ENCODE peak calls at places on chromosomes 5 and 9, in six cellular contexts. One of them, this sample, is unnamed.

GRCh38 chr5:68193481-68194036 is 22.0 kb upstream of the PIK3R1 start:
- DNase-seq in mammary epithelial cell: peak
- DNase-seq in left ventricle myocardium inferior: no peak
- DNase-seq in ascending aorta: no peak
- DNase-seq in AG10803: no peak
- DNase-seq in fibroblast of lung: no peak
- DNase-seq in this sample: no peak

GRCh38 chr9:116870566-116870965 is 183.5 kb downstream of the TRIM32 start:
- DNase-seq in mammary epithelial cell: peak
- DNase-seq in left ventricle myocardium inferior: no peak
- DNase-seq in ascending aorta: no peak
- DNase-seq in AG10803: no peak
- DNase-seq in fibroblast of lung: no peak
- DNase-seq in this sample: no peak

GRCh38 chr5:9498541-9499497 is 47.1 kb downstream of the SEMA5A start:
- DNase-seq in mammary epithelial cell: peak
- DNase-seq in left ventricle myocardium inferior: no peak
- DNase-seq in ascending aorta: no peak
- DNase-seq in AG10803: no peak
- DNase-seq in fibroblast of lung: peak
- DNase-seq in this sample: peak

GRCh38 chr5:83764101-83764500 is 43.4 kb upstream of the HAPLN1 start:
- DNase-seq in mammary epithelial cell: no peak
- DNase-seq in left ventricle myocardium inferior: no peak
- DNase-seq in ascending aorta: no peak
- DNase-seq in AG10803: peak
- DNase-seq in fibroblast of lung: no peak
- DNase-seq in this sample: no peak

GRCh38 chr5:136132087-136132486 is 558 bp upstream of the SMAD5 start:
- DNase-seq in mammary epithelial cell: no peak
- DNase-seq in left ventricle myocardium inferior: no peak
- DNase-seq in ascending aorta: no peak
- DNase-seq in AG10803: peak
- DNase-seq in fibroblast of lung: no peak
- DNase-seq in this sample: no peak

GRCh38 chr5:44885903-44886302 is 77.2 kb downstream of the MRPS30 start:
- DNase-seq in mammary epithelial cell: peak
- DNase-seq in left ventricle myocardium inferior: no peak
- DNase-seq in ascending aorta: no peak
- DNase-seq in AG10803: no peak
- DNase-seq in fibroblast of lung: peak
- DNase-seq in this sample: no peak

GRCh38 chr9:85743290-85744128 is 1.8 kb upstream of the AGTPBP1 start:
- DNase-seq in mammary epithelial cell: peak
- DNase-seq in left ventricle myocardium inferior: no peak
- DNase-seq in ascending aorta: no peak
- DNase-seq in AG10803: peak
- DNase-seq in fibroblast of lung: peak
- DNase-seq in this sample: peak

GRCh38 chr5:75734913-75735789 is 17.9 kb upstream of the POC5 start:
- DNase-seq in mammary epithelial cell: peak
- DNase-seq in left ventricle myocardium inferior: peak
- DNase-seq in ascending aorta: no peak
- DNase-seq in AG10803: peak
- DNase-seq in fibroblast of lung: no peak
- DNase-seq in this sample: peak

GRCh38 chr9:15146121-15146820 is 160.7 kb downstream of the TTC39B start:
- DNase-seq in mammary epithelial cell: no peak
- DNase-seq in left ventricle myocardium inferior: no peak
- DNase-seq in ascending aorta: no peak
- DNase-seq in AG10803: no peak
- DNase-seq in fibroblast of lung: no peak
- DNase-seq in this sample: no peak

GRCh38 chr9:123387686-123388085 is 31.7 kb downstream of the CRB2 start:
- DNase-seq in mammary epithelial cell: no peak
- DNase-seq in left ventricle myocardium inferior: no peak
- DNase-seq in ascending aorta: no peak
- DNase-seq in AG10803: no peak
- DNase-seq in fibroblast of lung: no peak
- DNase-seq in this sample: no peak

GRCh38 chr5:150174285-150174684 is 7.7 kb downstream of the CDX1 start:
- DNase-seq in mammary epithelial cell: no peak
- DNase-seq in left ventricle myocardium inferior: no peak
- DNase-seq in ascending aorta: no peak
- DNase-seq in AG10803: no peak
- DNase-seq in fibroblast of lung: no peak
- DNase-seq in this sample: no peak

DNA sequence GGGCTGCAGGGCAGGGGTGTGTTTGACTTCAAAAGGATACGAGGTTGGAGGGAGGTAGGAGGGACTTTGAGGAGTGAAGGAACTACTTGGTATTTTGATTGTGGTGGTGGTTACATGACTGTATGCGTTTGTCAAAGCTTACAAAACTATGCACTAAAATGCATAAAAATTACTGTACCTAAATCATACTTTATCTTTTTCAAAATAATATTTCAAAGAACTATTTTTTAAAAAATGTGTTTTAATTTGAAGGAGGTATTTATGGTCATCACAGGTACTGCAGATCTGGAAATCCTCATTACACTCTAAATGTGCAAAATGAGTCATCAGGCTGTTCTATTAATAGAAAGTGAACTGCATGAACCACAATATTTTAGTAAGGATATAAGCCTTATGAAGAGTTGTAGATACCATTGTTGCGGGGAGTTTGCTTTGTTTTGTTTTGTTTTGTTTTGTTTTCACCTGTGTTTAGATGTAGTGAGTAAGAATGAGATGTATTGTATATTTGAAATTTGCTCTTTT is 116.9 kb downstream of the ARRDC3 start:
- DNase-seq in mammary epithelial cell: peak
- DNase-seq in left ventricle myocardium inferior: no peak
- DNase-seq in ascending aorta: no peak
- DNase-seq in AG10803: peak
- DNase-seq in fibroblast of lung: peak
- DNase-seq in this sample: peak
- TF ChIP-seq CTCF in mammary epithelial cell: peak
- TF ChIP-seq CTCF in left ventricle myocardium inferior: peak
- TF ChIP-seq CTCF in ascending aorta: no peak
- TF ChIP-seq CTCF in AG10803: peak
- TF ChIP-seq CTCF in fibroblast of lung: no peak
- TF ChIP-seq CTCF in this sample: no peak

DNA sequence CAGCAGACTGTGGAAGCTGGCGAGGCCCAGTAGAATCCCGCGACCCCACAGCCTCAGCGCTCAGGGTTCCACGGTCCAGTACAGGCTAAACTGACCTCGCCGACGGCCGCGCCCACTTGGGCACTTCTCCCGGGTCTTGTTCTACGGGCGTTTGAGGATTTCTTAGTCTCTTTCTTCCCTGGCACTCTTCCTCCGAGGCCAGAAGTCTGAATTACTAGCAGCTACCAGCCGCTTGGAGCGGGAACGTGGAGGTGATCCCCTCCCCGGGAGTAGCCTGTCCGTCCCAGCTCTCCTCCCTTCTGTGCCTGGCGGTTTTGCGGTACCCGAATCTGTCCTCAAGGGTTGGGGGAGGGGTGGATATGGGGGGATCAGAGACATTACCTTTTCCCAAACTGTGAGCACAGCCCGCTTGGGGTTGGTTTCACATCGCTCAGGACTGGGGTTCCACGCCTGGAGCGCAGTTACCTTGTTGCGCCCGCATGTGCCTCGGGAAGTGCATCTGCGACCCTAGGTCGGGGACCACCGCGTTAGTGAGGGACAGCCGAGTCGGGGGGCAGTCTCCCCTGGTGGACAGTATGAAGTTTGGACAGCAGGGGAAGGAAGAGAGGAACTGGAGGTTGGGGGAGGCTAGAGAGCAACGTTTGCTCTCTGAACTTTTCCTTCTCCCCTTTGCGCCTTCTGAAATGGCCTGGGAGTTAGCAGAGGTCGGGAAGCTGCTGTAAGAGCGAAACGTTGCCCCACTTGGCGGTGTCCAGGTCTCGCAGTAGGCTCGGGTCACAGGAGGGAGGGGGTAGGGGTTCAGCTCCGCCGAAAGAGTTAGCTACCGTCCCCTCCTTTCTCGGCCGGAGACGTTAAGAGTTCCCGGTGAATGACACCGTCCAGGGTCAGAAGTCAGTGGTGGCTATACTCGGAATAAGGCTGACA is 190.8 kb downstream of the MEF2C start:
- DNase-seq in mammary epithelial cell: no peak
- DNase-seq in left ventricle myocardium inferior: no peak
- DNase-seq in ascending aorta: no peak
- DNase-seq in AG10803: no peak
- DNase-seq in fibroblast of lung: no peak
- DNase-seq in this sample: no peak
- H3K4me3 ChIP-seq in mammary epithelial cell: no peak
- H3K4me3 ChIP-seq in left ventricle myocardium inferior: peak
- H3K4me3 ChIP-seq in ascending aorta: peak
- H3K4me3 ChIP-seq in AG10803: peak
- H3K4me3 ChIP-seq in fibroblast of lung: peak
- H3K4me3 ChIP-seq in this sample: peak

GRCh38 chr9:126295936-126296600 is 30.6 kb upstream of the MVB12B start:
- DNase-seq in mammary epithelial cell: peak
- DNase-seq in left ventricle myocardium inferior: no peak
- DNase-seq in ascending aorta: no peak
- DNase-seq in AG10803: no peak
- DNase-seq in fibroblast of lung: no peak
- DNase-seq in this sample: no peak
- TF ChIP-seq CTCF in mammary epithelial cell: no peak
- TF ChIP-seq CTCF in left ventricle myocardium inferior: no peak
- TF ChIP-seq CTCF in ascending aorta: no peak
- TF ChIP-seq CTCF in AG10803: no peak
- TF ChIP-seq CTCF in fibroblast of lung: no peak
- TF ChIP-seq CTCF in this sample: no peak

GRCh38 chr5:139063664-139064054 is 134.5 kb downstream of the SIL1 start:
- DNase-seq in mammary epithelial cell: no peak
- DNase-seq in left ventricle myocardium inferior: no peak
- DNase-seq in ascending aorta: no peak
- DNase-seq in AG10803: no peak
- DNase-seq in fibroblast of lung: no peak
- DNase-seq in this sample: no peak

GRCh38 chr5:139064613-139065012 is 133.6 kb downstream of the SIL1 start:
- DNase-seq in mammary epithelial cell: peak
- DNase-seq in left ventricle myocardium inferior: no peak
- DNase-seq in ascending aorta: no peak
- DNase-seq in AG10803: no peak
- DNase-seq in fibroblast of lung: no peak
- DNase-seq in this sample: no peak

GRCh38 chr5:139068060-139068459 is 130.1 kb downstream of the SIL1 start:
- DNase-seq in mammary epithelial cell: no peak
- DNase-seq in left ventricle myocardium inferior: no peak
- DNase-seq in ascending aorta: no peak
- DNase-seq in AG10803: no peak
- DNase-seq in fibroblast of lung: no peak
- DNase-seq in this sample: no peak

GRCh38 chr5:139065296-139065695 is 132.9 kb downstream of the SIL1 start:
- DNase-seq in mammary epithelial cell: no peak
- DNase-seq in left ventricle myocardium inferior: no peak
- DNase-seq in ascending aorta: no peak
- DNase-seq in AG10803: no peak
- DNase-seq in fibroblast of lung: no peak
- DNase-seq in this sample: no peak

GRCh38 chr5:139068494-139069152 is 129.5 kb downstream of the SIL1 start:
- DNase-seq in mammary epithelial cell: no peak
- DNase-seq in left ventricle myocardium inferior: no peak
- DNase-seq in ascending aorta: no peak
- DNase-seq in AG10803: no peak
- DNase-seq in fibroblast of lung: no peak
- DNase-seq in this sample: no peak
- H3K4me3 ChIP-seq in mammary epithelial cell: no peak
- H3K4me3 ChIP-seq in left ventricle myocardium inferior: no peak
- H3K4me3 ChIP-seq in ascending aorta: no peak
- H3K4me3 ChIP-seq in AG10803: no peak
- H3K4me3 ChIP-seq in fibroblast of lung: no peak
- H3K4me3 ChIP-seq in this sample: no peak

GRCh38 chr9:121296213-121297127 is 28.5 kb downstream of the GSN start:
- DNase-seq in mammary epithelial cell: no peak
- DNase-seq in left ventricle myocardium inferior: no peak
- DNase-seq in ascending aorta: no peak
- DNase-seq in AG10803: no peak
- DNase-seq in fibroblast of lung: no peak
- DNase-seq in this sample: no peak
- TF ChIP-seq CTCF in mammary epithelial cell: no peak
- TF ChIP-seq CTCF in left ventricle myocardium inferior: no peak
- TF ChIP-seq CTCF in ascending aorta: no peak
- TF ChIP-seq CTCF in AG10803: no peak
- TF ChIP-seq CTCF in fibroblast of lung: no peak
- TF ChIP-seq CTCF in this sample: no peak

GRCh38 chr5:79845448-79846197 is 145.4 kb downstream of the MTX3 start:
- DNase-seq in mammary epithelial cell: peak
- DNase-seq in left ventricle myocardium inferior: no peak
- DNase-seq in ascending aorta: no peak
- DNase-seq in AG10803: peak
- DNase-seq in fibroblast of lung: peak
- DNase-seq in this sample: peak
- H3K4me3 ChIP-seq in mammary epithelial cell: no peak
- H3K4me3 ChIP-seq in left ventricle myocardium inferior: no peak
- H3K4me3 ChIP-seq in ascending aorta: no peak
- H3K4me3 ChIP-seq in AG10803: peak
- H3K4me3 ChIP-seq in fibroblast of lung: no peak
- H3K4me3 ChIP-seq in this sample: no peak

GRCh38 chr9:133347985-133348762 is at the start of the genes MED22 and RPL7A:
- DNase-seq in mammary epithelial cell: peak
- DNase-seq in left ventricle myocardium inferior: peak
- DNase-seq in ascending aorta: peak
- DNase-seq in AG10803: peak
- DNase-seq in fibroblast of lung: peak
- DNase-seq in this sample: peak

GRCh38 chr9:133346021-133346713 is 1.8 kb downstream of the MED22 start:
- DNase-seq in mammary epithelial cell: no peak
- DNase-seq in left ventricle myocardium inferior: no peak
- DNase-seq in ascending aorta: no peak
- DNase-seq in AG10803: no peak
- DNase-seq in fibroblast of lung: no peak
- DNase-seq in this sample: no peak

GRCh38 chr9:133345596-133345995 is 2.3 kb downstream of the MED22 start:
- DNase-seq in mammary epithelial cell: no peak
- DNase-seq in left ventricle myocardium inferior: no peak
- DNase-seq in ascending aorta: no peak
- DNase-seq in AG10803: no peak
- DNase-seq in fibroblast of lung: no peak
- DNase-seq in this sample: no peak

GRCh38 chr9:133348763-133349573 is 950 bp downstream of the RPL7A start:
- DNase-seq in mammary epithelial cell: no peak
- DNase-seq in left ventricle myocardium inferior: no peak
- DNase-seq in ascending aorta: no peak
- DNase-seq in AG10803: no peak
- DNase-seq in fibroblast of lung: no peak
- DNase-seq in this sample: no peak

DNA sequence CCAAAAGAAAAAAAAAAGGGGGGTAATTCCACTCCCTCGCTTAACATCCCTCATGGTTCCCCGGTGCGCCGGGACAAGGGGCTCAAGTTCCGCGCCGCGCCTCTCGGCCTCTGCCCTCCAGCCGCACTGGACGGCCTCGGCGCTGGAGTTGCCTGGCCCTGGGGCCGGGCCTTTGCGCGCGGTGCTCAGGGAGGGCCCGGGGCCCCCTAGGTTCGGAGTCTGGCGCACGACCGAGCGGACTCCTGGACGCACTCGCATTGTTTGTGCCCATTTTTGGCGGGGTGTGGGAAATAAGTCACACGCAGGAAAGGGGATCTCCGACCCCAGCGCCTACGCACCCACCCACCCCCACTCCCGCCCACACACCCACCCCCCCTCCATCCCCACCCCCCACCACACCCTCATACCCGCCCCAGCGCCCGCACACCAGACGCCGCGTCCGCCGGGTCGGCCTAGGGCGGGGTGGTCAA is 381 bp downstream of the MED22 start:
- DNase-seq in mammary epithelial cell: peak
- DNase-seq in left ventricle myocardium inferior: peak
- DNase-seq in ascending aorta: no peak
- DNase-seq in AG10803: no peak
- DNase-seq in fibroblast of lung: no peak
- DNase-seq in this sample: peak
- TF ChIP-seq CTCF in mammary epithelial cell: peak
- TF ChIP-seq CTCF in left ventricle myocardium inferior: no peak
- TF ChIP-seq CTCF in ascending aorta: no peak
- TF ChIP-seq CTCF in AG10803: no peak
- TF ChIP-seq CTCF in fibroblast of lung: no peak
- TF ChIP-seq CTCF in this sample: no peak